ENCODE peak calls at places on chromosomes 1 and 21, in four cellular contexts. D is AG09309, K is kidney tubule cell, V is breast epithelium. C is an unnamed sample.

GRCh38 chr1:184150776-184151531 is 99.4 kb downstream of the TSEN15 start:
- DNase-seq in D (no peak), K (peak; percentile 80), V (no peak), C (no peak)

GRCh38 chr1:170910273-170910672 is 25.1 kb upstream of the MROH9 start:
- DNase-seq in D (peak; percentile 60), K (peak; percentile 11), V (no peak), C (no peak)

GRCh38 chr1:160018900-160019299 is 12.9 kb downstream of the PIGM start:
- DNase-seq in D (no peak), K (peak; percentile 33), V (no peak), C (no peak)

GRCh38 chr1:31483012-31483946 is 70.3 kb downstream of the SERINC2 start:
- DNase-seq in D (peak; percentile 87), K (peak; percentile 96), V (peak; percentile 67), C (peak; percentile 51)

GRCh38 chr1:236893626-236894545 is 98.8 kb downstream of the MTR start:
- DNase-seq in D (peak; percentile 37), K (no peak), V (no peak), C (peak; percentile 63)

GRCh38 chr21:30436986-30437385 is 3.1 kb upstream of the KRTAP15-1 start:
- DNase-seq in D (no peak), K (no peak), V (no peak), C (no peak)

GRCh38 chr1:63774617-63775417 is 1.0 kb downstream of the ROR1 start:
- DNase-seq in D (no peak), K (peak; percentile 52), V (peak; percentile 22), C (no peak)

GRCh38 chr21:42512346-42513034 is 1.2 kb upstream of the SLC37A1 start:
- DNase-seq in D (no peak), K (no peak), V (no peak), C (no peak)

GRCh38 chr1:151615711-151616504 is 4.1 kb downstream of the SNX27 start:
- DNase-seq in D (no peak), K (no peak), V (no peak), C (no peak)

GRCh38 chr1:150576794-150577556 is 2.4 kb downstream of the MCL1 start:
- DNase-seq in D (no peak), K (peak; percentile 30), V (no peak), C (no peak)

GRCh38 chr1:28718601-28719331 is 18.0 kb upstream of the YTHDF2 start:
- DNase-seq in D (peak; percentile 5), K (no peak), V (no peak), C (no peak)

GRCh38 chr1:20731057-20731991 is 1.2 kb downstream of the SH2D5 start:
- DNase-seq in D (no peak), K (no peak), V (peak; percentile 17), C (no peak)

GRCh38 chr1:158203693-158204457 is 23.2 kb downstream of the CD1D start:
- DNase-seq in D (peak; percentile 33), K (peak; percentile 67), V (no peak), C (peak; percentile 29)

GRCh38 chr1:189432761-189433160 is 1044.9 kb downstream of the BRINP3 start:
- DNase-seq in D (no peak), K (no peak), V (no peak), C (no peak)

GRCh38 chr1:18536356-18536755 is 55.6 kb downstream of the KLHDC7A start:
- DNase-seq in D (no peak), K (no peak), V (no peak), C (no peak)

GRCh38 chr1:101137144-101138126 is 99.4 kb upstream of the S1PR1 start:
- DNase-seq in D (peak; percentile 71), K (peak; percentile 75), V (no peak), C (peak; percentile 18)

GRCh38 chr1:209937996-209938959 is at the start of gene SYT14:
- DNase-seq in D (no peak), K (peak; percentile 49), V (no peak), C (peak; percentile 32)

GRCh38 chr1:228081578-228082259 is 789 bp upstream of the ARF1 start:
- DNase-seq in D (no peak), K (no peak), V (no peak), C (no peak)

GRCh38 chr1:109669246-109669948 is 1.5 kb downstream of the GSTM2 start:
- DNase-seq in D (no peak), K (peak; percentile 0), V (no peak), C (no peak)

GRCh38 chr1:10152709-10153284 is 57.6 kb upstream of the KIF1B start:
- DNase-seq in D (peak; percentile 4), K (peak; percentile 53), V (no peak), C (no peak)

GRCh38 chr1:175479521-175480342 is 263.7 kb downstream of the TNR start:
- DNase-seq in D (no peak), K (peak; percentile 3), V (no peak), C (no peak)

GRCh38 chr1:108852141-108852540 is 4.8 kb downstream of the AKNAD1 start:
- DNase-seq in D (no peak), K (no peak), V (no peak), C (no peak)

GRCh38 chr1:110548381-110548780 is 29.4 kb upstream of the KCNA10 start:
- DNase-seq in D (no peak), K (peak; percentile 42), V (no peak), C (no peak)

GRCh38 chr1:231628207-231628876 is 1.8 kb downstream of the DISC1 start:
- DNase-seq in D (no peak), K (no peak), V (no peak), C (no peak)

GRCh38 chr1:157580179-157580827 is 17.6 kb downstream of the FCRL4 start:
- DNase-seq in D (peak; percentile 13), K (peak; percentile 75), V (peak; percentile 19), C (peak; percentile 10)

GRCh38 chr1:42154685-42155084 is 1.5 kb downstream of the GUCA2B start:
- DNase-seq in D (no peak), K (no peak), V (no peak), C (no peak)

GRCh38 chr1:193462629-193463320 is 276.4 kb upstream of the B3GALT2 start:
- DNase-seq in D (no peak), K (no peak), V (no peak), C (no peak)

GRCh38 chr21:32914424-32915070 is 111.2 kb upstream of the OLIG2 start:
- DNase-seq in D (no peak), K (no peak), V (no peak), C (no peak)

GRCh38 chr1:37575692-37576091 is 19.0 kb downstream of the DNALI1 start:
- DNase-seq in D (no peak), K (no peak), V (no peak), C (no peak)

GRCh38 chr21:18782721-18783120 is 379.1 kb upstream of the TMPRSS15 start:
- DNase-seq in D (no peak), K (no peak), V (no peak), C (no peak)

GRCh38 chr1:103220503-103221095 is 112.3 kb upstream of the COL11A1 start:
- DNase-seq in D (peak; percentile 83), K (peak; percentile 46), V (no peak), C (no peak)

GRCh38 chr1:180908084-180908765 is 4.5 kb upstream of the KIAA1614 start:
- DNase-seq in D (no peak), K (no peak), V (no peak), C (no peak)

C was measured in AG09319.